ENCODE peak calls at places on chromosomes 1 and 21, in four cellular contexts. One of them, this sample, is unnamed.

GRCh38 chr1:108357802-108358201 is 92.3 kb upstream of the NBPF6 start:
- DNase-seq in H1: no peak
- DNase-seq in K562: peak
- DNase-seq in GM12878: no peak
- DNase-seq in this sample: no peak

GRCh38 chr21:44740721-44741120 is 29.3 kb upstream of the TSPEAR start:
- DNase-seq in GM12878: no peak
- DNase-seq in K562: no peak
- DNase-seq in H1: no peak
- DNase-seq in this sample: no peak

GRCh38 chr1:112954945-112955677 is 885 bp downstream of the SLC16A1 start:
- DNase-seq in GM12878: no peak
- DNase-seq in H1: peak
- DNase-seq in K562: peak
- DNase-seq in this sample: peak

GRCh38 chr1:11634759-11635158 is 19.5 kb downstream of the FBXO2 start:
- DNase-seq in K562: no peak
- DNase-seq in H1: no peak
- DNase-seq in GM12878: no peak
- DNase-seq in this sample: no peak

GRCh38 chr21:27390384-27390783 is 423.5 kb upstream of the ADAMTS5 start:
- DNase-seq in K562: no peak
- DNase-seq in H1: no peak
- DNase-seq in GM12878: no peak
- DNase-seq in this sample: no peak

GRCh38 chr1:227776277-227776676 is 39.2 kb upstream of the PRSS38 start:
- DNase-seq in GM12878: no peak
- DNase-seq in H1: no peak
- DNase-seq in K562: no peak
- DNase-seq in this sample: no peak

GRCh38 chr1:9195651-9196050 is 38.9 kb upstream of the H6PD start:
- DNase-seq in H1: no peak
- DNase-seq in GM12878: no peak
- DNase-seq in K562: no peak
- DNase-seq in this sample: no peak

GRCh38 chr1:244429818-244430217 is 21.9 kb downstream of the ADSS2 start:
- DNase-seq in H1: no peak
- DNase-seq in GM12878: no peak
- DNase-seq in K562: no peak
- DNase-seq in this sample: no peak

GRCh38 chr1:211482306-211482705 is 9.7 kb downstream of the RD3 start:
- DNase-seq in K562: no peak
- DNase-seq in H1: no peak
- DNase-seq in GM12878: no peak
- DNase-seq in this sample: no peak

GRCh38 chr1:91189096-91189495 is 167.3 kb upstream of the ZNF644 start:
- DNase-seq in GM12878: no peak
- DNase-seq in H1: no peak
- DNase-seq in K562: no peak
- DNase-seq in this sample: no peak

GRCh38 chr1:165858364-165858823 is 31.0 kb downstream of the UCK2 start:
- DNase-seq in GM12878: no peak
- DNase-seq in H1: no peak
- DNase-seq in K562: no peak
- DNase-seq in this sample: no peak

GRCh38 chr21:38303300-38303699 is 46.5 kb downstream of the KCNJ15 start:
- DNase-seq in GM12878: no peak
- DNase-seq in K562: no peak
- DNase-seq in H1: no peak
- DNase-seq in this sample: no peak

GRCh38 chr1:113166473-113166872 is 93.5 kb downstream of the LRIG2 start:
- DNase-seq in K562: no peak
- DNase-seq in H1: no peak
- DNase-seq in GM12878: no peak
- DNase-seq in this sample: no peak

GRCh38 chr1:197944485-197944884 is 27.3 kb downstream of the LHX9 start:
- DNase-seq in GM12878: no peak
- DNase-seq in K562: peak
- DNase-seq in H1: no peak
- DNase-seq in this sample: no peak

GRCh38 chr1:34976384-34977209 is 8.6 kb downstream of the TMEM35B start:
- DNase-seq in GM12878: no peak
- DNase-seq in H1: no peak
- DNase-seq in K562: no peak
- DNase-seq in this sample: no peak

GRCh38 chr1:65421341-65422174 is 1.1 kb downstream of the LEPR start:
- DNase-seq in K562: peak
- DNase-seq in H1: no peak
- DNase-seq in GM12878: no peak
- DNase-seq in this sample: no peak

GRCh38 chr1:231016966-231017365 is 23.1 kb downstream of the FAM89A start:
- DNase-seq in H1: no peak
- DNase-seq in GM12878: no peak
- DNase-seq in K562: no peak
- DNase-seq in this sample: no peak
- TF ChIP-seq SRF in H1: no peak
- TF ChIP-seq SRF in GM12878: no peak
- TF ChIP-seq SRF in K562: no peak
- TF ChIP-seq SRF in this sample: no peak

GRCh38 chr1:7454895-7455784 is 316.0 kb upstream of the VAMP3 start:
- DNase-seq in H1: no peak
- DNase-seq in GM12878: no peak
- DNase-seq in K562: no peak
- DNase-seq in this sample: no peak
- TF ChIP-seq EGR1 in H1: no peak
- TF ChIP-seq EGR1 in GM12878: no peak
- TF ChIP-seq EGR1 in K562: no peak
- TF ChIP-seq EGR1 in this sample: no peak

GRCh38 chr1:182631954-182632353 is 27.8 kb upstream of the RGS16 start:
- DNase-seq in K562: no peak
- DNase-seq in H1: no peak
- DNase-seq in GM12878: no peak
- DNase-seq in this sample: no peak

GRCh38 chr1:182630586-182630985 is 26.4 kb upstream of the RGS16 start:
- DNase-seq in H1: no peak
- DNase-seq in GM12878: no peak
- DNase-seq in K562: no peak
- DNase-seq in this sample: no peak

GRCh38 chr1:182631058-182631677 is 27.0 kb upstream of the RGS16 start:
- DNase-seq in K562: no peak
- DNase-seq in H1: no peak
- DNase-seq in GM12878: no peak
- DNase-seq in this sample: no peak

GRCh38 chr1:182628657-182629056 is 24.5 kb upstream of the RGS16 start:
- DNase-seq in K562: no peak
- DNase-seq in H1: no peak
- DNase-seq in GM12878: no peak
- DNase-seq in this sample: no peak

DNA sequence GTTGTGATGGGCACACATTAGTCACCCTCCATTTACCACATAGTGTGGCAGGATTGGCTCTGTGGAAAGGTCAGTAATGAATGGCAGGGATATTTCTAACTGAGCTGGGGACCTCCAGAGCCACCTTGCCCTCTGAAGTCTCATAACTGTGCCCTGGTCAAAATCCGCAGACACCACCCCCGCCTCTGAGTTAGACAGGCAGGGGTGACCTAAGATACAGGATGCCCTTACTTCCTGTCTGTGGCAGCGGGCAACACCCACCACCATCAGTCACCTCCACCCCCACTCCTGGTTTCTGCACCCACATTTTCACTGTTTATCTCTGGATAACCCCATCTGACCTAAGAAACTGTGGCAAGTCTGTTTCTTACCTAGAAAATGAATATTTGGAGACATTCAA is 25.5 kb upstream of the RGS16 start:
- DNase-seq in H1: no peak
- DNase-seq in K562: no peak
- DNase-seq in GM12878: no peak
- DNase-seq in this sample: no peak
- TF ChIP-seq SRF in H1: no peak
- TF ChIP-seq SRF in K562: no peak
- TF ChIP-seq SRF in GM12878: no peak
- TF ChIP-seq SRF in this sample: no peak

DNA sequence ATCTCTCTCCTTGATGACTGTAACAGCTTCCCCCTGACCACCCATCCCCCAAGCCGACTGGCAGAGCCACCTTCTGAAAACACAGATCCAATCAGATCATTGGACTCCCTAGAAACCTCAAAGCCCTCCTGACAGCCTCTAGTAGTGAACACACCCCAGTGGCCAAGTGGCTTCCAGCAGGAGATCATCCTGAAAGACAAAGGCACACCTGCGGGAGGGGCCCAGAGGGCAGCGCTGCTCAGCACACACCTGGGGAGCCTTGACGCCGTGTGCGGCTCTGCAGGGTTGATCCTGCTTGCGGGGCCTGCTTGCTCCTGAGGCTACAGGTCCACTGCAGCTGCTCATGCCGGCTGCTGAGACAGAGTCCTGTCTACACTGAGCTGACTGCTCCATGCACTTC is 41.5 kb downstream of the SLC66A1 start:
- DNase-seq in H1: peak
- DNase-seq in GM12878: no peak
- DNase-seq in K562: no peak
- DNase-seq in this sample: no peak
- TF ChIP-seq EGR1 in H1: no peak
- TF ChIP-seq EGR1 in GM12878: no peak
- TF ChIP-seq EGR1 in K562: no peak
- TF ChIP-seq EGR1 in this sample: no peak

GRCh38 chr1:67723620-67724019 is 38.6 kb downstream of the GADD45A start:
- DNase-seq in K562: peak
- DNase-seq in GM12878: no peak
- DNase-seq in H1: no peak
- DNase-seq in this sample: no peak
- TF ChIP-seq SRF in K562: no peak
- TF ChIP-seq SRF in GM12878: no peak
- TF ChIP-seq SRF in H1: no peak
- TF ChIP-seq SRF in this sample: no peak

DNA sequence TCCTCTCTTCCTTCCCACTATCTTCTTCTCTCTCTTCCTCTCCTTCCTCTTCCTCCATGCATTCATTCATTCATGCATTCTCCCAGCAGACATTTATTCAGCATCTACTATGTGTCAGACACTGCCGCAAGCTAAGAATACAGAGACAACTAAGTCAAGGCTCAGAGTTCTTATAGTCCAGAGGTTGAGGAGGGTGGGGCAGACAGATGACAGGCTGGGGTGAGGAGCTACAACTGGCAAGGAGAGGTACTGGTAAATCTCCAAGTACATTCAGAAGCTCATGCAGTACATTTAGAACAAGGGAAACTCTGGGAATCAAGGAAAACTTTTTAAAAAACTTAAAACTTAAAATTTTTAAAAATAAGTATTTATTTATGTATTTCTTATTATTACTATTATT is 56.4 kb upstream of the FMOD start:
- DNase-seq in H1: no peak
- DNase-seq in K562: no peak
- DNase-seq in GM12878: no peak
- DNase-seq in this sample: no peak
- TF ChIP-seq EGR1 in H1: no peak
- TF ChIP-seq EGR1 in K562: no peak
- TF ChIP-seq EGR1 in GM12878: no peak
- TF ChIP-seq EGR1 in this sample: no peak

GRCh38 chr1:24705260-24706073 is 39.8 kb upstream of the CLIC4 start:
- DNase-seq in K562: peak
- DNase-seq in H1: peak
- DNase-seq in GM12878: peak
- DNase-seq in this sample: peak

GRCh38 chr1:24707659-24708058 is 37.6 kb upstream of the CLIC4 start:
- DNase-seq in H1: no peak
- DNase-seq in K562: peak
- DNase-seq in GM12878: no peak
- DNase-seq in this sample: peak

GRCh38 chr1:24709748-24710416 is 35.4 kb upstream of the CLIC4 start:
- DNase-seq in H1: no peak
- DNase-seq in K562: no peak
- DNase-seq in GM12878: no peak
- DNase-seq in this sample: no peak

GRCh38 chr1:24711329-24711728 is 33.9 kb upstream of the CLIC4 start:
- DNase-seq in GM12878: no peak
- DNase-seq in K562: no peak
- DNase-seq in H1: no peak
- DNase-seq in this sample: no peak

GRCh38 chr1:24708938-24709337 is 36.3 kb upstream of the CLIC4 start:
- DNase-seq in H1: no peak
- DNase-seq in GM12878: no peak
- DNase-seq in K562: no peak
- DNase-seq in this sample: no peak
- TF ChIP-seq SRF in H1: no peak
- TF ChIP-seq SRF in GM12878: no peak
- TF ChIP-seq SRF in K562: no peak
- TF ChIP-seq SRF in this sample: no peak

This sample was measured in HCT116.